ENCODE peak calls at places on chromosomes 4 and X, in eight cellular contexts. One of them, this sample, is unnamed. For H3K4me1, the result is how much of the 10 kb centered on the place peaks cover.

GRCh38 chr4:152735302-152735917 is 44.1 kb downstream of the TIGD4 start:
- DNase-seq in osteoblast: peak
- DNase-seq in cardiac muscle cell: peak
- DNase-seq in spleen: no peak
- DNase-seq in A673: peak
- DNase-seq in CD8-positive, alpha-beta memory T cell: no peak
- DNase-seq in tibial artery: no peak
- DNase-seq in A549: peak
- DNase-seq in this sample: no peak

GRCh38 chr4:110610620-110610939 is 12.3 kb downstream of the PITX2 start:
- DNase-seq in osteoblast: no peak
- DNase-seq in cardiac muscle cell: no peak
- DNase-seq in spleen: no peak
- DNase-seq in A673: no peak
- DNase-seq in CD8-positive, alpha-beta memory T cell: no peak
- DNase-seq in tibial artery: no peak
- DNase-seq in A549: no peak
- DNase-seq in this sample: no peak

GRCh38 chr4:2793578-2793919 is 664 bp downstream of the SH3BP2 start:
- DNase-seq in osteoblast: peak
- DNase-seq in cardiac muscle cell: no peak
- DNase-seq in spleen: peak
- DNase-seq in A673: peak
- DNase-seq in CD8-positive, alpha-beta memory T cell: no peak
- DNase-seq in tibial artery: peak
- DNase-seq in A549: no peak
- DNase-seq in this sample: peak

GRCh38 chrX:20116087-20116574 is 576 bp downstream of the MAP7D2 start:
- DNase-seq in osteoblast: no peak
- DNase-seq in cardiac muscle cell: no peak
- DNase-seq in spleen: no peak
- DNase-seq in A673: no peak
- DNase-seq in CD8-positive, alpha-beta memory T cell: no peak
- DNase-seq in tibial artery: no peak
- DNase-seq in A549: no peak
- DNase-seq in this sample: no peak

GRCh38 chr4:10656988-10657387 is 27.6 kb downstream of the CLNK start:
- DNase-seq in osteoblast: no peak
- DNase-seq in cardiac muscle cell: no peak
- DNase-seq in spleen: no peak
- DNase-seq in A673: no peak
- DNase-seq in CD8-positive, alpha-beta memory T cell: no peak
- DNase-seq in tibial artery: no peak
- DNase-seq in A549: no peak
- DNase-seq in this sample: no peak

GRCh38 chr4:111630705-111631104 is 514.5 kb upstream of the FAM241A start:
- DNase-seq in osteoblast: no peak
- DNase-seq in cardiac muscle cell: peak
- DNase-seq in spleen: no peak
- DNase-seq in A673: peak
- DNase-seq in CD8-positive, alpha-beta memory T cell: no peak
- DNase-seq in tibial artery: no peak
- DNase-seq in A549: no peak
- DNase-seq in this sample: no peak

GRCh38 chrX:17590892-17591740 is 146.2 kb upstream of the SCML1 start:
- DNase-seq in osteoblast: no peak
- DNase-seq in cardiac muscle cell: peak
- DNase-seq in spleen: no peak
- DNase-seq in A673: peak
- DNase-seq in CD8-positive, alpha-beta memory T cell: no peak
- DNase-seq in tibial artery: peak
- DNase-seq in A549: peak
- DNase-seq in this sample: no peak

GRCh38 chrX:153669174-153669890 is 4.3 kb downstream of the PNCK start:
- DNase-seq in osteoblast: peak
- DNase-seq in cardiac muscle cell: peak
- DNase-seq in spleen: peak
- DNase-seq in A673: peak
- DNase-seq in CD8-positive, alpha-beta memory T cell: peak
- DNase-seq in tibial artery: no peak
- DNase-seq in A549: peak
- DNase-seq in this sample: no peak

GRCh38 chr4:181661090-181661489 is 582.1 kb upstream of the TENM3 start:
- DNase-seq in osteoblast: no peak
- DNase-seq in cardiac muscle cell: no peak
- DNase-seq in spleen: no peak
- DNase-seq in A673: no peak
- DNase-seq in CD8-positive, alpha-beta memory T cell: no peak
- DNase-seq in tibial artery: no peak
- DNase-seq in A549: no peak
- DNase-seq in this sample: no peak

GRCh38 chrX:153537080-153537479 is 19.6 kb downstream of the ATP2B3 start:
- DNase-seq in osteoblast: no peak
- DNase-seq in cardiac muscle cell: no peak
- DNase-seq in spleen: no peak
- DNase-seq in A673: no peak
- DNase-seq in CD8-positive, alpha-beta memory T cell: no peak
- DNase-seq in tibial artery: no peak
- DNase-seq in A549: no peak
- DNase-seq in this sample: no peak

GRCh38 chr4:140800686-140801085 is 44.5 kb upstream of the TBC1D9 start:
- DNase-seq in osteoblast: no peak
- DNase-seq in cardiac muscle cell: no peak
- DNase-seq in spleen: no peak
- DNase-seq in A673: no peak
- DNase-seq in CD8-positive, alpha-beta memory T cell: no peak
- DNase-seq in tibial artery: no peak
- DNase-seq in A549: no peak
- DNase-seq in this sample: no peak

GRCh38 chrX:53089224-53089842 is 4.6 kb upstream of the KANTR start:
- DNase-seq in osteoblast: peak
- DNase-seq in cardiac muscle cell: peak
- DNase-seq in spleen: peak
- DNase-seq in A673: peak
- DNase-seq in CD8-positive, alpha-beta memory T cell: peak
- DNase-seq in tibial artery: peak
- DNase-seq in A549: peak
- DNase-seq in this sample: no peak

GRCh38 chr4:166482755-166483154 is 609.7 kb downstream of the TLL1 start:
- DNase-seq in osteoblast: no peak
- DNase-seq in cardiac muscle cell: no peak
- DNase-seq in spleen: no peak
- DNase-seq in A673: no peak
- DNase-seq in CD8-positive, alpha-beta memory T cell: no peak
- DNase-seq in tibial artery: no peak
- DNase-seq in A549: no peak
- DNase-seq in this sample: no peak

GRCh38 chrX:34942496-34942895 is at the start of gene FAM47B:
- DNase-seq in osteoblast: no peak
- DNase-seq in cardiac muscle cell: no peak
- DNase-seq in spleen: no peak
- DNase-seq in A673: no peak
- DNase-seq in CD8-positive, alpha-beta memory T cell: no peak
- DNase-seq in tibial artery: no peak
- DNase-seq in A549: no peak
- DNase-seq in this sample: no peak

GRCh38 chrX:48071064-48071985 is at the start of gene ZNF630:
- DNase-seq in osteoblast: peak
- DNase-seq in cardiac muscle cell: peak
- DNase-seq in spleen: peak
- DNase-seq in A673: no peak
- DNase-seq in CD8-positive, alpha-beta memory T cell: peak
- DNase-seq in tibial artery: peak
- DNase-seq in A549: peak
- DNase-seq in this sample: peak

GRCh38 chr4:153651041-153651960 is 32.8 kb upstream of the TLR2 start:
- DNase-seq in osteoblast: no peak
- DNase-seq in cardiac muscle cell: no peak
- DNase-seq in spleen: peak
- DNase-seq in A673: peak
- DNase-seq in CD8-positive, alpha-beta memory T cell: no peak
- DNase-seq in tibial artery: peak
- DNase-seq in A549: no peak
- DNase-seq in this sample: peak

GRCh38 chr4:136918772-136919171 is 613.5 kb downstream of the PCDH18 start:
- DNase-seq in osteoblast: no peak
- DNase-seq in cardiac muscle cell: no peak
- DNase-seq in spleen: no peak
- DNase-seq in A673: no peak
- DNase-seq in CD8-positive, alpha-beta memory T cell: no peak
- DNase-seq in tibial artery: no peak
- DNase-seq in A549: no peak
- DNase-seq in this sample: no peak

GRCh38 chr4:133178960-133179359 is 29.9 kb downstream of the PCDH10 start:
- DNase-seq in osteoblast: no peak
- DNase-seq in cardiac muscle cell: no peak
- DNase-seq in spleen: no peak
- DNase-seq in A673: peak
- DNase-seq in CD8-positive, alpha-beta memory T cell: no peak
- DNase-seq in tibial artery: no peak
- DNase-seq in A549: no peak
- DNase-seq in this sample: no peak

GRCh38 chr4:37890501-37891220 is at the start of gene TBC1D1:
- DNase-seq in osteoblast: peak
- DNase-seq in cardiac muscle cell: peak
- DNase-seq in spleen: peak
- DNase-seq in A673: peak
- DNase-seq in CD8-positive, alpha-beta memory T cell: peak
- DNase-seq in tibial artery: peak
- DNase-seq in A549: no peak
- DNase-seq in this sample: peak

GRCh38 chr4:48896845-48897244 is 9.7 kb downstream of the OCIAD2 start:
- DNase-seq in osteoblast: no peak
- DNase-seq in cardiac muscle cell: no peak
- DNase-seq in spleen: no peak
- DNase-seq in A673: no peak
- DNase-seq in CD8-positive, alpha-beta memory T cell: no peak
- DNase-seq in tibial artery: no peak
- DNase-seq in A549: no peak
- DNase-seq in this sample: no peak

GRCh38 chr4:7307391-7308099 is 115.2 kb downstream of the SORCS2 start:
- DNase-seq in osteoblast: peak
- DNase-seq in cardiac muscle cell: no peak
- DNase-seq in spleen: no peak
- DNase-seq in A673: no peak
- DNase-seq in CD8-positive, alpha-beta memory T cell: no peak
- DNase-seq in tibial artery: no peak
- DNase-seq in A549: no peak
- DNase-seq in this sample: no peak
- H3K27ac ChIP-seq in osteoblast: no peak
- H3K27ac ChIP-seq in cardiac muscle cell: no peak
- H3K27ac ChIP-seq in spleen: no peak
- H3K27ac ChIP-seq in A673: no peak
- H3K27ac ChIP-seq in CD8-positive, alpha-beta memory T cell: no peak
- H3K27ac ChIP-seq in tibial artery: no peak
- H3K27ac ChIP-seq in A549: no peak
- H3K27ac ChIP-seq in this sample: no peak

DNA sequence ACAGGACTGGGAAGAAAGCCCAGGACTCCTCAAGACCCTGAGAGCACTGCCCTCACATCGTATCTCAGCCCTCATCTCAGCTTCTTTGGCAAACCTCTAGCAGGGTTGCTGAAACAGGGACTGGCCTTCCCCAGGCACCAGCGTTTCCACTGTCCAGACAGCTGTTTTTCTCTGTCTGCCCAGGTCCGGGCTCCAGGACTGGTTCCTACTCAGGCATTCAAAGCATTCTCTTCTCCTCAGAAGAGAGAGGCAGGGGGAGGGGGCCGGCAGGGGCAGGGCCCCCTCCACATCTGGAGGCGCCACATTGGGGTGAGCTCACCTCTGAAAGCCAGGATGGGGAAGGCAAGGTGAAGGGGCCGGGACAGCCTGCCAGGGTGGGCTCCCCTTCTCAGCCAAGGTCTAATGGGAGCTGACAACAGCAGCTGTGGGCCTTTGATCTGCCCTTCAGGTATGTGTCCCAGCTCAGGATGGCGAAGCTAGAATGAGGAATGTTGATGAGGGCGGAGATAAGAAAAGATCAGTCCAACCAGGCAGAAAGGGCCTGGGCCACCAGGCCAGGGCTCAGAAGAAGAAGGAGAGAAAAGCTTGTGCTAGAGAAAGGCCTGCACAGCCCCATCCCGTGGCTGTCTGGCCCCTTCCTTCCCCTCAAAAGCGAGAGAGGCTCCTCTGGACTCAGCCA is 60.4 kb downstream of the PJA1 start:
- DNase-seq in osteoblast: peak
- DNase-seq in cardiac muscle cell: no peak
- DNase-seq in spleen: peak
- DNase-seq in A673: no peak
- DNase-seq in CD8-positive, alpha-beta memory T cell: no peak
- DNase-seq in tibial artery: no peak
- DNase-seq in A549: no peak
- DNase-seq in this sample: no peak
- H3K4me1 ChIP-seq in osteoblast: under half
- H3K4me1 ChIP-seq in cardiac muscle cell: under half
- H3K4me1 ChIP-seq in spleen: under half
- H3K4me1 ChIP-seq in A673: under half
- H3K4me1 ChIP-seq in CD8-positive, alpha-beta memory T cell: under half
- H3K4me1 ChIP-seq in tibial artery: under half
- H3K4me1 ChIP-seq in A549: under half
- H3K4me1 ChIP-seq in this sample: under half

DNA sequence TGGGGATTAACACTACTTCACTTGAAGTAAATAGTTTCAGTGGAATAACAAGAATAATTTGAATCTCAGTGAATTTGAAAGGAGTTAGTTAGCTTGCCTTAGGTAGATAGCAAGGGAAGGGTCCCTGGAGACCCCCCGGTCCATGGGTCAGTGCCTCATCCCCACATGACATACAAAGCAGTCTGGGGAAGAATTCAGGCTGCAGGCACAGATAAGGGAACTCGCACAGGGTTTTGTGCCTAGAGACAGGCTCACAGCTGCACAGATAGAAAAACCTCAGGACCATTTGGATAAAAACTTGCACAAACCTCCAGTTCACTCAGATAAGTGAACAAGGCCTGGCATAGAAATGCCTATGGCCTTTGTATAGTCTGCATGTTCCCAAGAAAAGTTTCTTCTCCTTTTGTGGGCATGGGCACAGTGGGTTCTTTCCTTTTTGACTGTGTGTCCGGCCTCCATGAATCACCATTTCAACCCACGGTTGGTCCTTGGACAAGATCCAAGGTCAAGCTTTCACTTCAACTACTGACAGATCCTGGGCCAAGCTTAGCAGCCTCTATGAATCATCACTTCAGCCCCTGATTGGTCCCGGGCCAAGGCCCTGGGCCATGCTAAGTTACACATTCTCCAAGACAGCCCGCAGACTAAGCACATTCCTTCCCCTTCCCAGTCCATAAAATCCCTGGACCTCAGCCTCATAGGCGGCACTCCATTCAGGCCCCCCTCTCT is 108.3 kb upstream of the KLHL4 start:
- DNase-seq in osteoblast: no peak
- DNase-seq in cardiac muscle cell: peak
- DNase-seq in spleen: peak
- DNase-seq in A673: no peak
- DNase-seq in CD8-positive, alpha-beta memory T cell: no peak
- DNase-seq in tibial artery: peak
- DNase-seq in A549: peak
- DNase-seq in this sample: peak
- H3K27ac ChIP-seq in osteoblast: no peak
- H3K27ac ChIP-seq in cardiac muscle cell: no peak
- H3K27ac ChIP-seq in spleen: no peak
- H3K27ac ChIP-seq in A673: no peak
- H3K27ac ChIP-seq in CD8-positive, alpha-beta memory T cell: no peak
- H3K27ac ChIP-seq in tibial artery: peak
- H3K27ac ChIP-seq in A549: peak
- H3K27ac ChIP-seq in this sample: peak

GRCh38 chr4:41155194-41155830 is 59.0 kb downstream of the APBB2 start:
- DNase-seq in osteoblast: no peak
- DNase-seq in cardiac muscle cell: no peak
- DNase-seq in spleen: no peak
- DNase-seq in A673: no peak
- DNase-seq in CD8-positive, alpha-beta memory T cell: no peak
- DNase-seq in tibial artery: no peak
- DNase-seq in A549: no peak
- DNase-seq in this sample: no peak
- H3K4me1 ChIP-seq in osteoblast: half or more
- H3K4me1 ChIP-seq in cardiac muscle cell: under half
- H3K4me1 ChIP-seq in spleen: under half
- H3K4me1 ChIP-seq in A673: under half
- H3K4me1 ChIP-seq in CD8-positive, alpha-beta memory T cell: under half
- H3K4me1 ChIP-seq in tibial artery: under half
- H3K4me1 ChIP-seq in A549: under half
- H3K4me1 ChIP-seq in this sample: under half